ENCODE peak calls at places on chromosomes 2 and 18, in nine cellular contexts. One of them, this sample, is unnamed.

GRCh38 chr18:75211002-75211621 is 515 bp downstream of the TSHZ1 start:
- DNase-seq in posterior cingulate gyrus: no peak
- DNase-seq in fibroblast of pulmonary artery: no peak
- DNase-seq in hepatocyte: peak; percentile 49
- DNase-seq in Right ventricle myocardium superior: no peak
- DNase-seq in Right ventricle myocardium inferior: no peak
- DNase-seq in GM20000: peak; percentile 72
- DNase-seq in fibroblast of mammary gland: no peak
- DNase-seq in cardiac fibroblast: no peak
- DNase-seq in this sample: no peak

GRCh38 chr2:217242947-217243346 is 383.1 kb upstream of the TNP1 start:
- DNase-seq in Right ventricle myocardium superior: no peak
- DNase-seq in Right ventricle myocardium inferior: no peak
- DNase-seq in fibroblast of mammary gland: no peak
- DNase-seq in fibroblast of pulmonary artery: no peak
- DNase-seq in GM20000: no peak
- DNase-seq in hepatocyte: no peak
- DNase-seq in posterior cingulate gyrus: no peak
- DNase-seq in cardiac fibroblast: no peak
- DNase-seq in this sample: no peak

GRCh38 chr2:226450141-226450540 is 349.5 kb downstream of the IRS1 start:
- DNase-seq in GM20000: no peak
- DNase-seq in cardiac fibroblast: peak; percentile 90
- DNase-seq in fibroblast of pulmonary artery: peak; percentile 35
- DNase-seq in posterior cingulate gyrus: no peak
- DNase-seq in Right ventricle myocardium superior: no peak
- DNase-seq in fibroblast of mammary gland: no peak
- DNase-seq in hepatocyte: no peak
- DNase-seq in Right ventricle myocardium inferior: no peak
- DNase-seq in this sample: no peak

GRCh38 chr2:78592547-78592946 is 433.0 kb upstream of the REG3G start:
- DNase-seq in Right ventricle myocardium inferior: no peak
- DNase-seq in GM20000: no peak
- DNase-seq in cardiac fibroblast: no peak
- DNase-seq in posterior cingulate gyrus: no peak
- DNase-seq in fibroblast of pulmonary artery: no peak
- DNase-seq in hepatocyte: no peak
- DNase-seq in fibroblast of mammary gland: no peak
- DNase-seq in Right ventricle myocardium superior: no peak
- DNase-seq in this sample: no peak

GRCh38 chr2:180010701-180011100 is 3.6 kb upstream of the CWC22 start:
- DNase-seq in fibroblast of mammary gland: no peak
- DNase-seq in fibroblast of pulmonary artery: peak; percentile 12
- DNase-seq in Right ventricle myocardium superior: no peak
- DNase-seq in GM20000: no peak
- DNase-seq in hepatocyte: no peak
- DNase-seq in posterior cingulate gyrus: no peak
- DNase-seq in cardiac fibroblast: no peak
- DNase-seq in Right ventricle myocardium inferior: no peak
- DNase-seq in this sample: no peak

GRCh38 chr2:204705243-204705971 is 160.1 kb downstream of the PARD3B start:
- DNase-seq in cardiac fibroblast: peak; percentile 33
- DNase-seq in Right ventricle myocardium superior: no peak
- DNase-seq in Right ventricle myocardium inferior: no peak
- DNase-seq in fibroblast of mammary gland: peak; percentile 28
- DNase-seq in GM20000: no peak
- DNase-seq in hepatocyte: peak; percentile 4
- DNase-seq in posterior cingulate gyrus: no peak
- DNase-seq in fibroblast of pulmonary artery: peak; percentile 22
- DNase-seq in this sample: no peak

GRCh38 chr2:107588181-107588580 is 238.5 kb upstream of the RGPD4 start:
- DNase-seq in fibroblast of pulmonary artery: no peak
- DNase-seq in hepatocyte: no peak
- DNase-seq in cardiac fibroblast: no peak
- DNase-seq in GM20000: no peak
- DNase-seq in Right ventricle myocardium superior: no peak
- DNase-seq in fibroblast of mammary gland: no peak
- DNase-seq in Right ventricle myocardium inferior: no peak
- DNase-seq in posterior cingulate gyrus: no peak
- DNase-seq in this sample: no peak

GRCh38 chr2:72924353-72925240 is 7.3 kb downstream of the EMX1 start:
- DNase-seq in fibroblast of pulmonary artery: no peak
- DNase-seq in posterior cingulate gyrus: peak; percentile 69
- DNase-seq in Right ventricle myocardium inferior: no peak
- DNase-seq in cardiac fibroblast: no peak
- DNase-seq in GM20000: peak; percentile 65
- DNase-seq in fibroblast of mammary gland: no peak
- DNase-seq in hepatocyte: no peak
- DNase-seq in Right ventricle myocardium superior: no peak
- DNase-seq in this sample: no peak

GRCh38 chr2:117335967-117336366 is 478.5 kb upstream of the DDX18 start:
- DNase-seq in Right ventricle myocardium inferior: no peak
- DNase-seq in Right ventricle myocardium superior: no peak
- DNase-seq in fibroblast of pulmonary artery: no peak
- DNase-seq in GM20000: no peak
- DNase-seq in fibroblast of mammary gland: no peak
- DNase-seq in hepatocyte: no peak
- DNase-seq in posterior cingulate gyrus: no peak
- DNase-seq in cardiac fibroblast: no peak
- DNase-seq in this sample: no peak

GRCh38 chr18:26634631-26635030 is 86.3 kb upstream of the KCTD1 start:
- DNase-seq in hepatocyte: no peak
- DNase-seq in Right ventricle myocardium inferior: no peak
- DNase-seq in GM20000: no peak
- DNase-seq in cardiac fibroblast: no peak
- DNase-seq in fibroblast of mammary gland: no peak
- DNase-seq in posterior cingulate gyrus: no peak
- DNase-seq in Right ventricle myocardium superior: no peak
- DNase-seq in fibroblast of pulmonary artery: no peak
- DNase-seq in this sample: no peak

GRCh38 chr2:25245141-25245540 is 76.8 kb upstream of the POMC start:
- DNase-seq in cardiac fibroblast: no peak
- DNase-seq in posterior cingulate gyrus: peak; percentile 46
- DNase-seq in fibroblast of pulmonary artery: no peak
- DNase-seq in Right ventricle myocardium inferior: peak; percentile 9
- DNase-seq in Right ventricle myocardium superior: no peak
- DNase-seq in GM20000: no peak
- DNase-seq in hepatocyte: no peak
- DNase-seq in fibroblast of mammary gland: no peak
- DNase-seq in this sample: no peak

GRCh38 chr2:41894563-41895333 is 153.1 kb upstream of the PKDCC start:
- DNase-seq in posterior cingulate gyrus: no peak
- DNase-seq in GM20000: no peak
- DNase-seq in fibroblast of mammary gland: no peak
- DNase-seq in fibroblast of pulmonary artery: no peak
- DNase-seq in Right ventricle myocardium inferior: no peak
- DNase-seq in hepatocyte: peak; percentile 75
- DNase-seq in Right ventricle myocardium superior: no peak
- DNase-seq in cardiac fibroblast: no peak
- DNase-seq in this sample: no peak

GRCh38 chr18:58536534-58537271 is 92.2 kb downstream of the ALPK2 start:
- DNase-seq in Right ventricle myocardium superior: no peak
- DNase-seq in fibroblast of mammary gland: no peak
- DNase-seq in fibroblast of pulmonary artery: no peak
- DNase-seq in hepatocyte: no peak
- DNase-seq in cardiac fibroblast: no peak
- DNase-seq in Right ventricle myocardium inferior: no peak
- DNase-seq in posterior cingulate gyrus: no peak
- DNase-seq in GM20000: no peak
- DNase-seq in this sample: no peak

GRCh38 chr2:214808481-214808931 is 977 bp downstream of the BARD1 start:
- DNase-seq in hepatocyte: no peak
- DNase-seq in GM20000: no peak
- DNase-seq in fibroblast of mammary gland: no peak
- DNase-seq in cardiac fibroblast: peak; percentile 17
- DNase-seq in posterior cingulate gyrus: no peak
- DNase-seq in Right ventricle myocardium inferior: no peak
- DNase-seq in fibroblast of pulmonary artery: no peak
- DNase-seq in Right ventricle myocardium superior: no peak
- DNase-seq in this sample: no peak

GRCh38 chr2:249538-250042 is 14.2 kb downstream of the SH3YL1 start:
- DNase-seq in fibroblast of pulmonary artery: no peak
- DNase-seq in cardiac fibroblast: no peak
- DNase-seq in posterior cingulate gyrus: no peak
- DNase-seq in Right ventricle myocardium superior: no peak
- DNase-seq in hepatocyte: no peak
- DNase-seq in fibroblast of mammary gland: no peak
- DNase-seq in GM20000: no peak
- DNase-seq in Right ventricle myocardium inferior: no peak
- DNase-seq in this sample: no peak

GRCh38 chr2:73933194-73933593 is 6.5 kb downstream of the DGUOK start:
- DNase-seq in cardiac fibroblast: no peak
- DNase-seq in Right ventricle myocardium inferior: no peak
- DNase-seq in posterior cingulate gyrus: no peak
- DNase-seq in hepatocyte: no peak
- DNase-seq in Right ventricle myocardium superior: no peak
- DNase-seq in fibroblast of pulmonary artery: no peak
- DNase-seq in GM20000: no peak
- DNase-seq in fibroblast of mammary gland: peak; percentile 34
- DNase-seq in this sample: no peak

GRCh38 chr2:128449226-128450061 is 130.8 kb upstream of the HS6ST1 start:
- DNase-seq in fibroblast of pulmonary artery: no peak
- DNase-seq in Right ventricle myocardium inferior: no peak
- DNase-seq in fibroblast of mammary gland: no peak
- DNase-seq in Right ventricle myocardium superior: peak; percentile 64
- DNase-seq in posterior cingulate gyrus: no peak
- DNase-seq in GM20000: no peak
- DNase-seq in cardiac fibroblast: no peak
- DNase-seq in hepatocyte: no peak
- DNase-seq in this sample: no peak

GRCh38 chr2:22035333-22035964 is 911.7 kb downstream of the TDRD15 start:
- DNase-seq in posterior cingulate gyrus: no peak
- DNase-seq in hepatocyte: peak; percentile 16
- DNase-seq in cardiac fibroblast: no peak
- DNase-seq in Right ventricle myocardium inferior: peak; percentile 58
- DNase-seq in fibroblast of mammary gland: no peak
- DNase-seq in fibroblast of pulmonary artery: no peak
- DNase-seq in Right ventricle myocardium superior: peak; percentile 46
- DNase-seq in GM20000: no peak
- DNase-seq in this sample: no peak

GRCh38 chr2:65357095-65357958 is 75.1 kb downstream of the SPRED2 start:
- DNase-seq in cardiac fibroblast: no peak
- DNase-seq in Right ventricle myocardium inferior: no peak
- DNase-seq in Right ventricle myocardium superior: no peak
- DNase-seq in fibroblast of mammary gland: no peak
- DNase-seq in posterior cingulate gyrus: no peak
- DNase-seq in hepatocyte: no peak
- DNase-seq in fibroblast of pulmonary artery: no peak
- DNase-seq in GM20000: no peak
- DNase-seq in this sample: no peak

GRCh38 chr2:132936261-132936660 is 266.3 kb upstream of the LYPD1 start:
- DNase-seq in GM20000: no peak
- DNase-seq in posterior cingulate gyrus: no peak
- DNase-seq in Right ventricle myocardium superior: no peak
- DNase-seq in Right ventricle myocardium inferior: no peak
- DNase-seq in hepatocyte: no peak
- DNase-seq in cardiac fibroblast: peak; percentile 27
- DNase-seq in fibroblast of mammary gland: no peak
- DNase-seq in fibroblast of pulmonary artery: peak; percentile 8
- DNase-seq in this sample: no peak

GRCh38 chr2:135590594-135591290 is 59.5 kb downstream of the R3HDM1 start:
- DNase-seq in Right ventricle myocardium inferior: no peak
- DNase-seq in fibroblast of mammary gland: no peak
- DNase-seq in Right ventricle myocardium superior: no peak
- DNase-seq in fibroblast of pulmonary artery: no peak
- DNase-seq in posterior cingulate gyrus: no peak
- DNase-seq in GM20000: no peak
- DNase-seq in cardiac fibroblast: no peak
- DNase-seq in hepatocyte: no peak
- DNase-seq in this sample: no peak

GRCh38 chr2:20573611-20574422 is 77.1 kb downstream of the HS1BP3 start:
- DNase-seq in hepatocyte: no peak
- DNase-seq in Right ventricle myocardium superior: no peak
- DNase-seq in fibroblast of pulmonary artery: peak; percentile 75
- DNase-seq in fibroblast of mammary gland: peak; percentile 96
- DNase-seq in posterior cingulate gyrus: peak; percentile 80
- DNase-seq in GM20000: no peak
- DNase-seq in cardiac fibroblast: peak; percentile 60
- DNase-seq in Right ventricle myocardium inferior: no peak
- DNase-seq in this sample: peak; percentile 65

GRCh38 chr2:8752385-8752784 is 70.5 kb downstream of the ID2 start:
- DNase-seq in Right ventricle myocardium superior: no peak
- DNase-seq in cardiac fibroblast: no peak
- DNase-seq in Right ventricle myocardium inferior: no peak
- DNase-seq in fibroblast of pulmonary artery: no peak
- DNase-seq in posterior cingulate gyrus: no peak
- DNase-seq in fibroblast of mammary gland: no peak
- DNase-seq in hepatocyte: no peak
- DNase-seq in GM20000: peak; percentile 22
- DNase-seq in this sample: no peak

GRCh38 chr18:41655074-41655473 is 300.0 kb upstream of the PIK3C3 start:
- DNase-seq in posterior cingulate gyrus: no peak
- DNase-seq in fibroblast of mammary gland: no peak
- DNase-seq in fibroblast of pulmonary artery: peak; percentile 49
- DNase-seq in GM20000: no peak
- DNase-seq in cardiac fibroblast: peak; percentile 17
- DNase-seq in hepatocyte: peak; percentile 11
- DNase-seq in Right ventricle myocardium inferior: no peak
- DNase-seq in Right ventricle myocardium superior: no peak
- DNase-seq in this sample: no peak

GRCh38 chr2:218221015-218221414 is 4.0 kb downstream of the ARPC2 start:
- DNase-seq in cardiac fibroblast: no peak
- DNase-seq in posterior cingulate gyrus: no peak
- DNase-seq in GM20000: no peak
- DNase-seq in Right ventricle myocardium inferior: no peak
- DNase-seq in hepatocyte: no peak
- DNase-seq in fibroblast of mammary gland: no peak
- DNase-seq in fibroblast of pulmonary artery: no peak
- DNase-seq in Right ventricle myocardium superior: peak; percentile 55
- DNase-seq in this sample: no peak

GRCh38 chr2:165055081-165055879 is 100.0 kb upstream of the SLC38A11 start:
- DNase-seq in hepatocyte: peak; percentile 60
- DNase-seq in Right ventricle myocardium superior: no peak
- DNase-seq in Right ventricle myocardium inferior: no peak
- DNase-seq in cardiac fibroblast: peak; percentile 7
- DNase-seq in GM20000: no peak
- DNase-seq in posterior cingulate gyrus: no peak
- DNase-seq in fibroblast of pulmonary artery: peak; percentile 5
- DNase-seq in fibroblast of mammary gland: no peak
- DNase-seq in this sample: no peak

GRCh38 chr2:20148841-20149702 is 75.9 kb downstream of the SDC1 start:
- DNase-seq in GM20000: no peak
- DNase-seq in hepatocyte: no peak
- DNase-seq in Right ventricle myocardium inferior: no peak
- DNase-seq in posterior cingulate gyrus: peak; percentile 70
- DNase-seq in fibroblast of mammary gland: peak; percentile 79
- DNase-seq in cardiac fibroblast: peak; percentile 75
- DNase-seq in fibroblast of pulmonary artery: peak; percentile 72
- DNase-seq in Right ventricle myocardium superior: no peak
- DNase-seq in this sample: no peak

This sample was measured in anterior cingulate cortex.